ENCODE peak calls at places on chromosomes 7 and 10, in five cellular contexts. I is PC-9, A is stomach, Y is lower lobe of right lung, V is colonic mucosa. C is an unnamed sample. For H3K36me3, the result is how much of the 10 kb centered on the place peaks cover.

GRCh38 chr10:46048152-46048551 is 2.1 kb upstream of the MSMB start:
- DNase-seq in I (peak), A (no peak), Y (no peak), V (no peak), C (no peak)

GRCh38 chr10:45444022-45444421 is 70.0 kb downstream of the ALOX5 start:
- DNase-seq in I (no peak), A (no peak), Y (no peak), V (no peak), C (no peak)

GRCh38 chr10:120433176-120433575 is 23.9 kb upstream of the PLPP4 start:
- DNase-seq in I (no peak), A (no peak), Y (no peak), V (no peak), C (no peak)

GRCh38 chr10:57786331-57786730 is 481.4 kb downstream of the IPMK start:
- DNase-seq in I (no peak), A (no peak), Y (no peak), V (no peak), C (no peak)

GRCh38 chr7:2151801-2152612 is 80.7 kb downstream of the MAD1L1 start:
- DNase-seq in I (no peak), A (no peak), Y (peak), V (no peak), C (no peak)

GRCh38 chr7:74246497-74246896 is 7.7 kb downstream of the RFC2 start:
- DNase-seq in I (no peak), A (no peak), Y (no peak), V (no peak), C (no peak)

GRCh38 chr10:44386546-44387052 is 1.7 kb upstream of the CXCL12 start:
- DNase-seq in I (no peak), A (peak), Y (no peak), V (peak), C (no peak)

GRCh38 chr10:99276848-99277486 is 41.3 kb upstream of the HPSE2 start:
- DNase-seq in I (no peak), A (no peak), Y (no peak), V (no peak), C (no peak)

GRCh38 chr10:42938351-42938750 is 138.5 kb upstream of the RET start:
- DNase-seq in I (no peak), A (no peak), Y (no peak), V (no peak), C (no peak)

GRCh38 chr7:55231736-55232280 is 133.3 kb upstream of the LANCL2 start:
- DNase-seq in I (no peak), A (no peak), Y (no peak), V (no peak), C (no peak)

GRCh38 chr7:15396210-15397158 is 165.3 kb downstream of the AGMO start:
- DNase-seq in I (no peak), A (no peak), Y (no peak), V (no peak), C (no peak)

GRCh38 chr10:91800756-91801155 is 2.5 kb downstream of the TNKS2 start:
- DNase-seq in I (no peak), A (no peak), Y (no peak), V (no peak), C (no peak)

GRCh38 chr7:127504715-127505114 is 80.7 kb downstream of the GCC1 start:
- DNase-seq in I (no peak), A (no peak), Y (peak), V (peak), C (no peak)

GRCh38 chr10:98407744-98408241 is 7.2 kb downstream of the PYROXD2 start:
- DNase-seq in I (no peak), A (no peak), Y (no peak), V (no peak), C (no peak)

GRCh38 chr10:5887029-5887428 is 2.7 kb downstream of the ANKRD16 start:
- DNase-seq in I (no peak), A (no peak), Y (no peak), V (no peak), C (no peak)

GRCh38 chr10:327889-328809 is 192.9 kb downstream of the ZMYND11 start:
- DNase-seq in I (no peak), A (no peak), Y (no peak), V (no peak), C (no peak)

GRCh38 chr10:326350-326749 is 191.1 kb downstream of the ZMYND11 start:
- DNase-seq in I (no peak), A (no peak), Y (no peak), V (no peak), C (no peak)

GRCh38 chr10:331186-331585 is 195.9 kb downstream of the ZMYND11 start:
- DNase-seq in I (no peak), A (no peak), Y (no peak), V (no peak), C (no peak)

GRCh38 chr10:326894-327635 is 191.8 kb downstream of the ZMYND11 start:
- DNase-seq in I (no peak), A (no peak), Y (no peak), V (no peak), C (no peak)

GRCh38 chr10:329361-330099 is 194.3 kb downstream of the ZMYND11 start:
- DNase-seq in I (peak), A (peak), Y (peak), V (peak), C (peak)
- TF ChIP-seq CTCF in I (no peak), A (no peak), Y (no peak), V (no peak), C (peak)

GRCh38 chr7:151279868-151280267 is 31.4 kb upstream of the SMARCD3 start:
- DNase-seq in I (no peak), A (no peak), Y (no peak), V (no peak), C (no peak)
- H3K36me3 ChIP-seq in I (under half), A (under half), Y (under half), V (under half), C (under half)

GRCh38 chr10:19828278-19829049 is 12.2 kb downstream of the PLXDC2 start:
- DNase-seq in I (no peak), A (no peak), Y (no peak), V (no peak), C (no peak)
- H3K4me3 ChIP-seq in I (no peak), A (no peak), Y (no peak), V (no peak), C (no peak)

GRCh38 chr10:94630017-94630688 is 53.4 kb upstream of the CYP2C18 start:
- DNase-seq in I (no peak), A (no peak), Y (no peak), V (no peak), C (no peak)
- TF ChIP-seq CTCF in I (peak), A (no peak), Y (peak), V (peak), C (peak)

GRCh38 chr7:76354516-76354915 is 4.3 kb downstream of the YWHAG start:
- DNase-seq in I (no peak), A (no peak), Y (no peak), V (no peak), C (no peak)
- H3K36me3 ChIP-seq in I (under half), A (under half), Y (under half), V (under half), C (under half)

GRCh38 chr7:120738816-120739215 is 119.1 kb downstream of the TSPAN12 start:
- DNase-seq in I (no peak), A (no peak), Y (no peak), V (no peak), C (no peak)

GRCh38 chr7:120741371-120742042 is 116.4 kb downstream of the TSPAN12 start:
- DNase-seq in I (no peak), A (no peak), Y (no peak), V (no peak), C (no peak)

GRCh38 chr7:120742370-120742769 is 115.6 kb downstream of the TSPAN12 start:
- DNase-seq in I (no peak), A (no peak), Y (no peak), V (no peak), C (no peak)

GRCh38 chr7:120740348-120740747 is 117.6 kb downstream of the TSPAN12 start:
- DNase-seq in I (no peak), A (no peak), Y (no peak), V (no peak), C (no peak)

DNA sequence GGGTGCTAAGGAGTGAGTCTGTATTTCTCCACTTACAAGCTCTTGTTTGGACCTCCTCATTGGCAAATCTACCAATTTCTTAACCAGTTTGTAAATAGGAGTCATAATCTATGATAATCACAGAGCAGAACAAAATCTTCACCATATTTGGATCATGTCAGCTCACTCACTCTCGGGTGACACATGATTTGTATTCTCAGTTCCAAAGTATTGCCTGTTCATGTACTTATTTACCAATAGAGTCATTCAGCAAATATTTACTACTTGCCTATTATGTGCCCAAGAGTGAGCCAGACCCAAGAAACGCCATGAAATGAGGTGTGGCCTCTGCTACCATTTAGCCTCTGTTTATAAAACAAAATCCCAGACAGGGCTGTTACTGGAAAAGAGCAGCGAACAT is 114.8 kb downstream of the TSPAN12 start:
- DNase-seq in I (no peak), A (no peak), Y (no peak), V (no peak), C (no peak)
- H3K4me3 ChIP-seq in I (no peak), A (no peak), Y (no peak), V (no peak), C (no peak)